ENCODE peak calls at places on chromosomes 1 and 21, in seven cellular contexts. M is NCI-H345, Y is hepatocyte, Z is NCI-H1105, A is ELR, B is C1 segment of cervical spinal cord, L is A549. E is an unnamed sample.

GRCh38 chr1:208149776-208150514 is 94.2 kb downstream of the PLXNA2 start:
- DNase-seq in M (no peak), Y (peak; percentile 81), Z (no peak), A (no peak), B (no peak), L (no peak), E (no peak)

GRCh38 chr1:98557808-98558390 is 103.6 kb upstream of the SNX7 start:
- DNase-seq in M (no peak), Y (no peak), Z (no peak), A (no peak), B (no peak), L (no peak), E (no peak)

GRCh38 chr1:109040627-109041613 is 982 bp downstream of the WDR47 start:
- DNase-seq in M (peak; percentile 28), Y (peak; percentile 41), Z (peak; percentile 59), A (peak; percentile 56), B (peak; percentile 55), L (peak; percentile 9), E (no peak)

GRCh38 chr1:23825762-23826522 is 713 bp upstream of the HMGCL start:
- DNase-seq in M (no peak), Y (no peak), Z (no peak), A (no peak), B (no peak), L (no peak), E (no peak)

GRCh38 chr1:92259350-92259749 is 39.4 kb downstream of the GLMN start:
- DNase-seq in M (no peak), Y (no peak), Z (no peak), A (peak; percentile 31), B (no peak), L (no peak), E (no peak)

GRCh38 chr21:41359289-41359688 is 2.5 kb upstream of the MX2 start:
- DNase-seq in M (no peak), Y (no peak), Z (no peak), A (no peak), B (no peak), L (no peak), E (no peak)

GRCh38 chr1:211515090-211516023 is 23.4 kb upstream of the RD3 start:
- DNase-seq in M (peak; percentile 63), Y (peak; percentile 94), Z (peak; percentile 44), A (peak; percentile 92), B (peak; percentile 51), L (peak; percentile 95), E (peak; percentile 87)

GRCh38 chr1:15014521-15014920 is 139.0 kb upstream of the TMEM51 start:
- DNase-seq in M (no peak), Y (no peak), Z (no peak), A (no peak), B (no peak), L (no peak), E (no peak)

GRCh38 chr1:77322061-77322900 is 40.5 kb downstream of the AK5 start:
- DNase-seq in M (no peak), Y (peak; percentile 55), Z (no peak), A (peak; percentile 95), B (no peak), L (peak; percentile 49), E (peak; percentile 13)

GRCh38 chr1:96538883-96539282 is 182.7 kb upstream of the PTBP2 start:
- DNase-seq in M (no peak), Y (peak; percentile 73), Z (no peak), A (peak; percentile 49), B (no peak), L (no peak), E (no peak)

GRCh38 chr1:34852677-34853217 is 6.8 kb downstream of the SMIM12 start:
- DNase-seq in M (peak; percentile 93), Y (peak; percentile 95), Z (peak; percentile 90), A (peak; percentile 95), B (peak; percentile 71), L (peak; percentile 86), E (peak; percentile 90)

GRCh38 chr1:84892657-84893618 is at the start of gene LPAR3:
- DNase-seq in M (peak; percentile 33), Y (peak; percentile 44), Z (peak; percentile 37), A (peak; percentile 86), B (no peak), L (no peak), E (no peak)

GRCh38 chr1:185670187-185670627 is 64.0 kb upstream of the HMCN1 start:
- DNase-seq in M (peak; percentile 52), Y (peak; percentile 62), Z (peak; percentile 23), A (peak; percentile 68), B (no peak), L (no peak), E (no peak)

GRCh38 chr1:208174736-208175507 is 69.3 kb downstream of the PLXNA2 start:
- DNase-seq in M (no peak), Y (peak; percentile 51), Z (no peak), A (peak; percentile 80), B (no peak), L (no peak), E (no peak)

GRCh38 chr1:167641786-167642500 is 11.9 kb downstream of the RCSD1 start:
- DNase-seq in M (no peak), Y (no peak), Z (no peak), A (no peak), B (no peak), L (no peak), E (no peak)

GRCh38 chr1:156124557-156125483 is 10.3 kb downstream of the LMNA start:
- DNase-seq in M (no peak), Y (no peak), Z (no peak), A (no peak), B (peak; percentile 15), L (no peak), E (no peak)

GRCh38 chr1:180675586-180675985 is 43.8 kb downstream of the XPR1 start:
- DNase-seq in M (no peak), Y (no peak), Z (no peak), A (peak; percentile 51), B (no peak), L (no peak), E (no peak)

GRCh38 chr1:172745014-172745413 is 86.1 kb downstream of the FASLG start:
- DNase-seq in M (peak; percentile 24), Y (peak; percentile 79), Z (peak; percentile 40), A (peak; percentile 88), B (no peak), L (peak; percentile 30), E (peak; percentile 83)

GRCh38 chr1:47752048-47752451 is 245.1 kb downstream of the TRABD2B start:
- DNase-seq in M (no peak), Y (peak; percentile 58), Z (no peak), A (no peak), B (no peak), L (no peak), E (no peak)

GRCh38 chr1:54993140-54993539 is 5.6 kb upstream of the BSND start:
- DNase-seq in M (no peak), Y (no peak), Z (no peak), A (no peak), B (no peak), L (no peak), E (no peak)

GRCh38 chr1:94737124-94737998 is 82.8 kb upstream of the SLC44A3 start:
- DNase-seq in M (no peak), Y (peak; percentile 44), Z (no peak), A (peak; percentile 58), B (no peak), L (no peak), E (no peak)